ENCODE peak calls at places on chromosomes 5 and 9, in five cellular contexts. V is A549, W is IMR-90, R is K562, T is HepG2. Q is an unnamed sample.

GRCh38 chr9:122058707-122059106 is 34.4 kb downstream of the TTLL11 start:
- DNase-seq in R (no peak), V (no peak), T (no peak), W (no peak), Q (no peak)

GRCh38 chr5:123810911-123811310 is 298.9 kb downstream of the CSNK1G3 start:
- DNase-seq in V (no peak), T (no peak), R (no peak), W (no peak), Q (no peak)

GRCh38 chr9:124818431-124819281 is 34.6 kb upstream of the WDR38 start:
- DNase-seq in V (peak; percentile 67), R (peak; percentile 50), W (peak; percentile 74), T (peak; percentile 90), Q (peak; percentile 39)

GRCh38 chr5:133489632-133490031 is 122.7 kb downstream of the FSTL4 start:
- DNase-seq in V (peak; percentile 40), T (peak; percentile 13), R (peak; percentile 14), W (no peak), Q (no peak)

GRCh38 chr5:132756542-132756941 is 9.3 kb downstream of the CCNI2 start:
- DNase-seq in V (no peak), R (no peak), W (no peak), T (no peak), Q (no peak)

GRCh38 chr5:98470747-98471146 is 302.7 kb upstream of the RGMB start:
- DNase-seq in V (no peak), W (no peak), T (no peak), R (no peak), Q (no peak)

GRCh38 chr5:95715799-95716461 is 15.2 kb upstream of the RHOBTB3 start:
- DNase-seq in V (peak; percentile 11), W (peak; percentile 76), R (no peak), T (no peak), Q (no peak)

GRCh38 chr5:6029811-6030271 is 348.5 kb downstream of the MED10 start:
- DNase-seq in V (no peak), W (no peak), T (no peak), R (no peak), Q (no peak)

GRCh38 chr9:16039103-16039987 is 486.5 kb downstream of the CCDC171 start:
- DNase-seq in V (no peak), W (peak; percentile 51), R (no peak), T (peak; percentile 23), Q (peak; percentile 14)

GRCh38 chr5:156529902-156530301 is 202.9 kb downstream of the SGCD start:
- DNase-seq in T (no peak), V (peak; percentile 4), W (peak; percentile 7), R (no peak), Q (no peak)

GRCh38 chr9:19127881-19128719 is 808 bp upstream of the PLIN2 start:
- DNase-seq in V (peak; percentile 29), R (no peak), W (no peak), T (no peak), Q (no peak)

GRCh38 chr9:105359899-105360298 is 87.9 kb upstream of the FSD1L start:
- DNase-seq in V (no peak), W (peak; percentile 73), R (no peak), T (no peak), Q (no peak)

GRCh38 chr5:19734706-19735240 is 253.2 kb downstream of the CDH18 start:
- DNase-seq in R (no peak), T (no peak), W (no peak), V (no peak), Q (no peak)

GRCh38 chr5:1277781-1278180 is 17.1 kb downstream of the TERT start:
- DNase-seq in V (no peak), W (no peak), R (no peak), T (no peak), Q (no peak)

GRCh38 chr5:87121315-87122170 is 146.1 kb upstream of the RASA1 start:
- DNase-seq in V (peak; percentile 46), T (peak; percentile 16), W (peak; percentile 91), R (no peak), Q (no peak)

GRCh38 chr9:90100014-90100413 is 495.2 kb downstream of the GADD45G start:
- DNase-seq in R (no peak), V (no peak), T (no peak), W (no peak), Q (no peak)

GRCh38 chr9:90098456-90098855 is 493.6 kb downstream of the GADD45G start:
- DNase-seq in R (no peak), V (no peak), W (no peak), T (no peak), Q (no peak)

GRCh38 chr9:90102292-90102901 is 497.6 kb downstream of the GADD45G start:
- DNase-seq in W (peak; percentile 88), T (peak; percentile 71), R (peak; percentile 72), V (peak; percentile 91), Q (peak; percentile 82)

GRCh38 chr9:90097237-90097636 is 492.4 kb downstream of the GADD45G start:
- DNase-seq in T (no peak), W (no peak), V (no peak), R (no peak), Q (no peak)

GRCh38 chr9:90099262-90099982 is 494.6 kb downstream of the GADD45G start:
- DNase-seq in T (peak; percentile 12), W (peak; percentile 13), R (no peak), V (peak; percentile 48), Q (no peak)
- TF ChIP-seq BHLHE40 in T (no peak), W (no peak), R (no peak), V (no peak), Q (no peak)

DNA sequence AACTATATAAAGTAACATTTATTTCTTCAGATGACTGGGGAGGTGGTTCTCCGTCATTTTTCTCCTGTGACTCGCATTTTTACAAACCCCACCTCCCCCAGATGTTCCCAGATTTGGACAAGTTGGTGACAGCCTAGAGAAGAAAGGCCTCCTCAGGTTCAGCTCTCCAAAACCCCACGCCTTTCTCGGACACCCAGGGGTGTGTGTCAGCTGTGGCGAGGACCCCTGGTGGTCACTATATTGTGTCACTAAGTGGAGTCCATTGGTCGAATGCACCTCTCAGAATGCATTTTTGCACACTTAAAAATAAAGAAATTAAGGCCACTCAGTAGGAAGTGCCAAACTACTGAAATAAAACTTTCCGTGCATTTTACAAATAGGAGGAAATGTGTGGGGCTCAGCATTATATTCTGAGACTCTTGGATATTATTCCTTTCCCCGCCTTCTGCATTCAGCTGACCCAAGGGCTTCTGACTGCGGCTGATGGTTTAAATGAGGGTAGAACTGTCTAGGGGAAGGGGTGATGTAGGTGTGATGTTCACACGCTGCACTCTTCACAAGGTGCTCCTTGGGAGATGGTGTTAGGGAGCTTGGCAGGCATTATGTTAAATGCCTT is 47.6 kb downstream of the ACO1 start:
- DNase-seq in T (peak; percentile 33), V (peak; percentile 25), W (peak; percentile 64), R (peak; percentile 48), Q (peak; percentile 47)
- TF ChIP-seq BHLHE40 in T (no peak), V (no peak), W (no peak), R (no peak), Q (no peak)

GRCh38 chr5:63687854-63688253 is 274.4 kb downstream of the HTR1A start:
- DNase-seq in R (no peak), T (no peak), V (no peak), W (no peak), Q (no peak)

GRCh38 chr5:63686938-63687337 is 275.3 kb downstream of the HTR1A start:
- DNase-seq in T (no peak), V (peak; percentile 1), W (no peak), R (no peak), Q (no peak)
- TF ChIP-seq BHLHE40 in T (no peak), V (no peak), W (no peak), R (no peak), Q (no peak)

GRCh38 chr9:112654282-112654681 is 63.6 kb downstream of the INIP start:
- DNase-seq in R (no peak), W (no peak), T (no peak), V (no peak), Q (no peak)
- TF ChIP-seq BHLHE40 in R (no peak), W (no peak), T (no peak), V (no peak), Q (no peak)

DNA sequence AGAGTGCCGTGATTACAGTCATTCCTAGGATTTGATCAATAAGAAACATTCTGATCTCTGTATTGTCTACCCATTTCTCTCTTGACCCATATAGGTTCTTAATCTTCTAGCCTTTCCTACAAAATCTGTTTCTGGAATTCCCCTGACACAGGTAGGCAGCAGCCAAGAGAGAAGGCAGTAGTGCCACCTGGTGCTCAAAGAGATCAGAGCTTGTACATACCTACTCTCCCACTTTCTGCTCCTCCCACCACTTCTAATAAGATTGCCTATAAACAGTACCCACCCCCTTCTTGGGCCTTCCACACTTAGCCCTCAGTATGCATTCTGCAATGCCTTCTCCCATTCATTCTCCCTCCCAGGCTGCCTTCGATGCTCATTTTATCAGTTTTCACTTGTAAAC is 117.4 kb upstream of the RORB start:
- DNase-seq in W (no peak), T (peak; percentile 40), V (peak; percentile 45), R (no peak), Q (peak; percentile 48)
- TF ChIP-seq BHLHE40 in W (no peak), T (no peak), V (no peak), R (no peak), Q (no peak)

DNA sequence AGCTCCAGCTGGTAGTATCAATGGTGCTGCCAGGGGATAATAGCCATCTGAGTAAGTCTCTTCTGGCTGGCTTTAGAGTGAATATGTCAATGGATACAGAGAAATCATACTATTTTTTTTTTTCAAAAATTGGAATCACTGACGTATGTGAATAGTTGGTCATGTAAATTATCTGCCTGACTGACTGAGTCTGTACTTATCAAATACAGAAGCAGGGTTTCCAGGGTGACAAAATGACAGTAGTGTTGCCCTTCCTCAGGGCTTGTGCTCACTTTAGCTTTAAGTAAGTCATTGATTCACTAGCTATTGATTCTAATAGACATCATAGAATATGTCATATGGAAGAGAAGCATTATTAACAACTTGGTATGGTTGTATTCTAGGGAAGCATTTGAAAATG is 126.0 kb upstream of the C6 start:
- DNase-seq in W (no peak), R (no peak), V (no peak), T (no peak), Q (no peak)
- TF ChIP-seq BHLHE40 in W (no peak), R (no peak), V (no peak), T (no peak), Q (no peak)

Q was measured in HEK293T.